ENCODE peak calls at places on chromosome 19, in six cellular contexts. D is DMS 273 treated with DMSO at 0.1 percent for 48 hours, U is HT1080, R is keratinocyte, W is neuronal stem cell, N is transverse colon. C is an unnamed sample.

GRCh38 chr19:46678110-46678732 is 17.2 kb upstream of the DACT3 start:
- DNase-seq in R (no peak), W (no peak), D (no peak), N (no peak), U (no peak), C (no peak)

GRCh38 chr19:1177322-1178114 is 3.5 kb upstream of the SBNO2 start:
- DNase-seq in W (no peak), N (no peak), U (peak), R (peak), D (no peak), C (no peak)

GRCh38 chr19:41997121-41997850 is 3.3 kb upstream of the ATP1A3 start:
- DNase-seq in W (peak), U (peak), R (no peak), D (no peak), N (peak), C (no peak)

GRCh38 chr19:29364999-29365398 is 152.0 kb upstream of the UQCRFS1 start:
- DNase-seq in U (no peak), R (no peak), D (no peak), N (no peak), W (no peak), C (no peak)

GRCh38 chr19:15265849-15266248 is 33.6 kb upstream of the EPHX3 start:
- DNase-seq in R (no peak), W (no peak), D (peak), N (peak), U (peak), C (no peak)

GRCh38 chr19:42422092-42422575 is 5.1 kb downstream of the LIPE start:
- DNase-seq in W (no peak), U (no peak), D (no peak), N (no peak), R (no peak), C (no peak)

GRCh38 chr19:49468746-49469447 is 5.1 kb upstream of the FLT3LG start:
- DNase-seq in D (peak), N (peak), W (no peak), R (peak), U (no peak), C (peak)

GRCh38 chr19:38715540-38715939 is 28.7 kb downstream of the CAPN12 start:
- DNase-seq in W (no peak), R (no peak), D (peak), U (no peak), N (no peak), C (no peak)

GRCh38 chr19:11418518-11419506 is at the start of gene RGL3:
- DNase-seq in N (peak), W (no peak), R (no peak), D (no peak), U (no peak), C (no peak)

GRCh38 chr19:46601318-46602224 is at the start of gene CALM3:
- DNase-seq in U (no peak), D (no peak), W (no peak), R (no peak), N (no peak), C (no peak)

GRCh38 chr19:50994129-50994528 is 7.3 kb downstream of the KLK8 start:
- DNase-seq in N (no peak), D (no peak), R (no peak), W (no peak), U (peak), C (no peak)

GRCh38 chr19:32519023-32519422 is 62.0 kb upstream of the PDCD5 start:
- DNase-seq in R (no peak), D (no peak), U (peak), W (no peak), N (no peak), C (no peak)

GRCh38 chr19:14070268-14071050 is 2.1 kb upstream of the MISP3 start:
- DNase-seq in D (no peak), W (no peak), R (no peak), N (no peak), U (no peak), C (no peak)

GRCh38 chr19:39372941-39373340 is 18.0 kb downstream of the PAF1 start:
- DNase-seq in W (no peak), N (no peak), U (no peak), R (no peak), D (no peak), C (no peak)

GRCh38 chr19:10251792-10252694 is at the start of gene MRPL4:
- DNase-seq in U (peak), R (peak), W (peak), D (peak), N (peak), C (peak)

GRCh38 chr19:45569619-45570421 is 14.8 kb downstream of the OPA3 start:
- DNase-seq in U (no peak), N (peak), R (no peak), W (peak), D (no peak), C (peak)

GRCh38 chr19:44869728-44870470 is 21.2 kb upstream of the TOMM40 start:
- DNase-seq in R (no peak), W (no peak), N (peak), D (no peak), U (peak), C (no peak)

GRCh38 chr19:15113245-15114152 is 6.3 kb downstream of the SYDE1 start:
- DNase-seq in N (no peak), D (no peak), U (no peak), W (no peak), R (no peak), C (no peak)

GRCh38 chr19:994516-994915 is 5.7 kb upstream of the GRIN3B start:
- DNase-seq in W (no peak), U (no peak), D (no peak), R (no peak), N (no peak), C (no peak)

GRCh38 chr19:50931023-50931422 is 19.8 kb upstream of the KLK4 start:
- DNase-seq in R (no peak), D (no peak), W (no peak), U (no peak), N (no peak), C (no peak)

GRCh38 chr19:18253130-18253529 is 21.1 kb downstream of the IQCN start:
- DNase-seq in D (no peak), N (no peak), U (no peak), W (no peak), R (no peak), C (no peak)

GRCh38 chr19:55373318-55373992 is 3.2 kb upstream of the TMEM190 start:
- DNase-seq in N (no peak), U (no peak), D (no peak), W (no peak), R (no peak), C (no peak)

GRCh38 chr19:3450796-3451411 is 29.4 kb downstream of the SMIM24 start:
- DNase-seq in D (no peak), U (peak), R (peak), N (peak), W (no peak), C (no peak)

GRCh38 chr19:31553112-31553843 is 204.0 kb upstream of the TSHZ3 start:
- DNase-seq in R (no peak), N (no peak), W (no peak), D (no peak), U (peak), C (no peak)

GRCh38 chr19:9827325-9828238 is at the start of gene UBL5:
- DNase-seq in D (peak), U (peak), R (peak), W (peak), N (peak), C (peak)

GRCh38 chr19:5108123-5108613 is 139.3 kb downstream of the KDM4B start:
- DNase-seq in W (no peak), U (no peak), D (no peak), N (no peak), R (no peak), C (peak)

GRCh38 chr19:2820112-2820702 is 539 bp downstream of the ZNF554 start:
- DNase-seq in N (peak), D (no peak), R (no peak), U (no peak), W (peak), C (no peak)

GRCh38 chr19:46984077-46985010 is 35.3 kb upstream of the NPAS1 start:
- DNase-seq in D (no peak), N (no peak), R (no peak), W (no peak), U (peak), C (no peak)

GRCh38 chr19:33508009-33508408 is 13.6 kb downstream of the PEPD start:
- DNase-seq in W (no peak), R (no peak), U (no peak), D (no peak), N (no peak), C (no peak)

GRCh38 chr19:10692673-10693264 is 8.5 kb upstream of the QTRT1 start:
- DNase-seq in U (no peak), R (no peak), D (no peak), W (no peak), N (no peak), C (no peak)

GRCh38 chr19:35313614-35314013 is 15.4 kb upstream of the CD22 start:
- DNase-seq in W (no peak), D (no peak), R (no peak), N (no peak), U (no peak), C (no peak)

GRCh38 chr19:13774217-13775191 is at the start of gene C19orf53:
- DNase-seq in R (peak), W (peak), U (peak), N (peak), D (peak), C (peak)

GRCh38 chr19:29320076-29320475 is 107.1 kb upstream of the UQCRFS1 start:
- DNase-seq in W (no peak), U (no peak), D (no peak), N (no peak), R (no peak), C (no peak)

GRCh38 chr19:6717036-6717435 is 3.4 kb downstream of the C3 start:
- DNase-seq in W (no peak), R (no peak), N (no peak), U (no peak), D (no peak), C (no peak)

GRCh38 chr19:5052515-5052914 is 83.6 kb downstream of the KDM4B start:
- DNase-seq in N (no peak), D (no peak), R (no peak), U (no peak), W (no peak), C (no peak)

GRCh38 chr19:45972081-45972943 is 1.4 kb downstream of the NOVA2 start:
- DNase-seq in N (no peak), D (no peak), W (no peak), R (no peak), U (no peak), C (no peak)

GRCh38 chr19:4754248-4754647 is 30.6 kb upstream of the DPP9 start:
- DNase-seq in W (no peak), N (no peak), D (peak), U (no peak), R (no peak), C (peak)

GRCh38 chr19:46605356-46605821 is 4.3 kb downstream of the CALM3 start:
- DNase-seq in D (no peak), R (no peak), W (no peak), N (no peak), U (no peak), C (no peak)

C was measured in NCI-H524 treated with DMSO at 0.1 percent for 48 hours.